ENCODE peak calls at places on chromosomes 5 and 9, in five cellular contexts. N, Q, D, X and U are unnamed samples.

GRCh38 chr5:99331061-99331460 is 402.3 kb upstream of the CHD1 start:
- DNase-seq in X (no peak), D (no peak), Q (no peak), N (no peak), U (no peak)

GRCh38 chr9:132794730-132795380 is 83.2 kb downstream of the AK8 start:
- DNase-seq in D (no peak), Q (no peak), X (no peak), N (peak; percentile 72), U (peak; percentile 29)

GRCh38 chr9:84230355-84231136 is 110.0 kb downstream of the SLC28A3 start:
- DNase-seq in Q (peak; percentile 33), D (no peak), X (peak; percentile 23), N (no peak), U (no peak)

GRCh38 chr5:171092194-171092593 is 216.9 kb upstream of the TLX3 start:
- DNase-seq in X (peak; percentile 49), Q (no peak), N (no peak), D (no peak), U (no peak)

GRCh38 chr9:23621166-23621565 is 204.9 kb downstream of the ELAVL2 start:
- DNase-seq in Q (no peak), D (no peak), X (no peak), N (no peak), U (no peak)

GRCh38 chr9:81682797-81683196 is 6.5 kb downstream of the TLE1 start:
- DNase-seq in D (no peak), Q (no peak), X (no peak), N (peak; percentile 41), U (no peak)

GRCh38 chr5:124071039-124071438 is 559.1 kb downstream of the CSNK1G3 start:
- DNase-seq in D (no peak), X (no peak), Q (no peak), N (no peak), U (no peak)

GRCh38 chr5:136810198-136810823 is 445.0 kb upstream of the TRPC7 start:
- DNase-seq in D (no peak), N (no peak), Q (peak; percentile 72), X (peak; percentile 82), U (peak; percentile 78)

GRCh38 chr5:9350301-9350797 is 195.5 kb downstream of the SEMA5A start:
- DNase-seq in Q (peak; percentile 75), N (no peak), D (no peak), X (peak; percentile 74), U (no peak)

GRCh38 chr9:15786616-15787015 is 233.8 kb downstream of the CCDC171 start:
- DNase-seq in X (no peak), Q (no peak), N (no peak), D (no peak), U (no peak)

GRCh38 chr9:89149726-89150125 is 28.9 kb downstream of the SHC3 start:
- DNase-seq in X (peak; percentile 72), N (no peak), Q (no peak), D (no peak), U (peak; percentile 37)

GRCh38 chr9:70259512-70259802 is 679 bp downstream of the SMC5 start:
- DNase-seq in Q (no peak), X (no peak), D (no peak), N (no peak), U (no peak)

GRCh38 chr5:114346171-114346570 is 15.7 kb upstream of the KCNN2 start:
- DNase-seq in N (no peak), Q (no peak), D (no peak), X (no peak), U (no peak)

GRCh38 chr9:121975801-121976277 is 117.3 kb downstream of the TTLL11 start:
- DNase-seq in X (peak; percentile 67), N (peak; percentile 79), D (no peak), Q (no peak), U (no peak)

GRCh38 chr5:157148734-157149615 is 6.3 kb upstream of the MED7 start:
- DNase-seq in Q (no peak), N (peak; percentile 84), D (peak; percentile 40), X (peak; percentile 38), U (peak; percentile 72)

GRCh38 chr5:114411380-114411931 is 49.6 kb downstream of the KCNN2 start:
- DNase-seq in Q (no peak), D (no peak), N (no peak), X (peak; percentile 5), U (no peak)

GRCh38 chr5:100828756-100829342 is 74.2 kb downstream of the ST8SIA4 start:
- DNase-seq in X (no peak), D (no peak), N (no peak), Q (no peak), U (no peak)

GRCh38 chr5:7397005-7397546 is 1.1 kb downstream of the ADCY2 start:
- DNase-seq in N (no peak), D (no peak), X (no peak), Q (no peak), U (no peak)

GRCh38 chr5:60010328-60010727 is 116.8 kb upstream of the PDE4D start:
- DNase-seq in D (no peak), X (no peak), Q (no peak), N (no peak), U (no peak)

GRCh38 chr9:130639866-130640555 is 24.4 kb upstream of the PRDM12 start:
- DNase-seq in Q (no peak), X (no peak), N (no peak), D (no peak), U (no peak)

GRCh38 chr5:95647886-95648860 is 1.6 kb downstream of the RFESD start:
- DNase-seq in X (no peak), D (no peak), N (no peak), Q (no peak), U (no peak)

DNA sequence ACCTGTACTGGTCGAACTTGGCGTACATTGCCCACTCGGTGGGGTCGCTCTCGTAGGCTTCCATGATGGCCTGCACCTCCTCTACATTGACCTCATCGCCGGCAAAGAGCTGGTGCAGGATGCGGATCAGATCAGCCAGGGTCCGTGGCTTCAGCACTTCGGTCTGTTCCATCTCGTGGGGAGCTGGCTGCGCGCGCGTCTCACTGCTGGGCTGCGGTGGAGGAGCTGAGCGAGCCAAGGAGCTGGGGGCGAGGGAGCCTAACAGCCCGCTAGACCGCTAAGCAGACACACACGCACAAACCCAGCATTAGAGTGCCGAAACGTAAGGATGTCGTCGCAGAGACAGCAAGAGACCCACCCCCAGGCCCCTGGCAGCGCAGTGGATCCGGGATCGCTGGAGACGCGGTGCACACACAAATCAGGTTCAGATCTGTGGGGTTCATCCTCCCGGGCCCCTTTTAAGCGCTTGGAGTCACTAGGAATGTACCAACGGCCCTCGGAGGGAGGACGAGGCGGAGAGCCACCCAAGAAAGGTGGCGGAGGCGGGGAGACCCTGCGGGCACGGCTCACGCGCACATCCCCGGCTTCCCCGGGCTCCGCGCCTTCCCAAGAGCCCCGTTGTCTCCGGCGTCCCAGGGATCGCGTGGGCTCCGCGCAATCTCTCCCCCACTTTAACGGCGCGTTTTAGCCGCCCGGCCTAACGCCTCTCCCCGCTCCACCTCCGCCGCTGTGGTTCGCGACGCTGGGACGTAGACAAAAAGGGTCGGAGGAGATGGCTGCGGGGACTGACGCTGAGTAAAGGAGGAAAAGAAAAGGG is at the start of gene CDO1:
- DNase-seq in X (peak; percentile 49), N (no peak), D (no peak), Q (no peak), U (peak; percentile 69)
- H3K4me3 ChIP-seq in X (peak within 1 kb of the TSS; percentile 72), N (peak within 1 kb of the TSS; percentile 25), D (no peak within 1 kb of the TSS), Q (peak within 1 kb of the TSS; percentile 55), U (no peak within 1 kb of the TSS)

GRCh38 chr5:73215525-73215890 is 42.5 kb downstream of the TMEM174 start:
- DNase-seq in Q (no peak), N (no peak), X (no peak), D (no peak), U (no peak)
- H3K4me3 ChIP-seq in Q (peak overlapping the region; percentile 59), N (peak overlapping the region; percentile 33), X (peak overlapping the region; percentile 51), D (no peak overlapping the region), U (no peak overlapping the region)

GRCh38 chr9:134644715-134645606 is 3.4 kb downstream of the COL5A1 start:
- DNase-seq in X (peak; percentile 96), D (no peak), Q (peak; percentile 98), N (peak; percentile 63), U (peak; percentile 86)
- H3K4me3 ChIP-seq in X (peak overlapping the region; percentile 69), D (no peak overlapping the region), Q (peak overlapping the region; percentile 52), N (no peak overlapping the region), U (peak overlapping the region; percentile 50)

GRCh38 chr9:134753191-134753590 is 111.6 kb downstream of the COL5A1 start:
- DNase-seq in N (no peak), X (no peak), Q (no peak), D (no peak), U (no peak)
- H3K4me3 ChIP-seq in N (no peak overlapping the region), X (no peak overlapping the region), Q (no peak overlapping the region), D (no peak overlapping the region), U (no peak overlapping the region)

GRCh38 chr9:136718463-136719211 is 6.3 kb downstream of the DIPK1B start:
- DNase-seq in X (no peak), N (no peak), Q (no peak), D (no peak), U (no peak)

GRCh38 chr9:136717399-136717798 is 5.0 kb downstream of the DIPK1B start:
- DNase-seq in N (no peak), Q (no peak), D (no peak), X (no peak), U (no peak)

GRCh38 chr9:136720251-136720886 is 8.0 kb downstream of the DIPK1B start:
- DNase-seq in Q (no peak), D (no peak), N (no peak), X (no peak), U (no peak)

GRCh38 chr9:136720887-136721338 is 8.5 kb downstream of the DIPK1B start:
- DNase-seq in Q (no peak), N (no peak), X (no peak), D (no peak), U (peak; percentile 29)

DNA sequence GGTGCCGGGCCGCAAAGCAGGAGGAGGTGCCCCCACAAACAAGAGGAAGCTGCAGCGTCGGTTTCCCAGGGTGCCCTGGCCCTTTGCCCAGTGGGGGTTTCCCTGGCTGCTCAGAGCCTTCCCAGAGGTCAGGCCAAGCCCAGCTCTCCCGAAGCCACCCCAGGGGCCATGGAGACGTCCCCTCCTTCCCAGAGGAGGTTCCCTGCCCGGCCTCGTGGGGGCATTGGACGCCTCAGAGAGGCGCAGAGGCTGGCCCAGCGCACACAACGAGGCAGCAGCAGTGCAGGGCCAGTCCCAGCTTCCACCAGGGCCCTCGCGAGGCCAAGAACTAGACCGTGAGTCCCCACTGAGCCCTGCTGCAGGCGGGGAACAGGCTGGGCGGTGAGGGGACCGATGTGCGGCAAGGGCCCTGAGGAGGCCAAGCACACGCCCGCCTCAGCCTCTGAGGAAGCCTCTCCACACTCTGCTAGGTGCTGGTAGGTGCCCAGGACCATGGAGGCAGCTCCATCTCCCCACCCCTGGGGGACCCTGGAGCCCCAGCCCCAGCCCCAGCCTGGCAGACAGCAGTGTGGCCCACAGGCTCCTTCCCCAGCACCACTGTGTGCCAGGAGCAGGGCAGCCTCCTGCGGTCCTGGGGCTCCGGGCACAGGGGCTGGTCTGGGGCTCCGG is 7.0 kb downstream of the DIPK1B start:
- DNase-seq in N (no peak), Q (no peak), D (no peak), X (no peak), U (no peak)
- H3K4me3 ChIP-seq in N (no peak overlapping the region), Q (no peak overlapping the region), D (no peak overlapping the region), X (no peak overlapping the region), U (no peak overlapping the region)

GRCh38 chr5:33755216-33755615 is 136.6 kb downstream of the ADAMTS12 start:
- DNase-seq in X (peak; percentile 88), D (no peak), N (no peak), Q (no peak), U (no peak)
- H3K4me3 ChIP-seq in X (no peak overlapping the region), D (no peak overlapping the region), N (no peak overlapping the region), Q (no peak overlapping the region), U (no peak overlapping the region)

GRCh38 chr9:112377087-112377486 is 2.8 kb upstream of the HSDL2 start:
- DNase-seq in Q (no peak), D (no peak), X (no peak), N (no peak), U (no peak)
- H3K4me3 ChIP-seq in Q (no peak overlapping the region), D (peak overlapping the region; percentile 88), X (no peak overlapping the region), N (no peak overlapping the region), U (no peak overlapping the region)